ENCODE peak calls at places on chromosomes 13 and 19, in six cellular contexts. Y is kidney, J is neuronal stem cell, K is heart right ventricle, G is AG09309, S is cardiac fibroblast. I is an unnamed sample.

GRCh38 chr13:113028336-113029060 is 59.5 kb downstream of the MCF2L start:
- DNase-seq in S (no peak), Y (no peak), K (peak), G (no peak), J (no peak), I (no peak)

GRCh38 chr19:3407556-3408516 is 41.5 kb downstream of the NFIC start:
- DNase-seq in J (no peak), S (peak), G (no peak), Y (no peak), K (peak), I (no peak)

GRCh38 chr19:3694361-3695123 is 5.7 kb downstream of the PIP5K1C start:
- DNase-seq in Y (no peak), K (no peak), G (no peak), J (no peak), S (no peak), I (no peak)

GRCh38 chr13:113836917-113837553 is 26.8 kb downstream of the GAS6 start:
- DNase-seq in G (peak), J (no peak), S (peak), Y (peak), K (peak), I (peak)

GRCh38 chr19:28170066-28170465 is 1042.9 kb downstream of the UQCRFS1 start:
- DNase-seq in G (no peak), J (no peak), Y (no peak), K (no peak), S (no peak), I (no peak)

GRCh38 chr19:29393915-29394460 is 131.8 kb upstream of the VSTM2B start:
- DNase-seq in Y (no peak), S (no peak), G (no peak), J (no peak), K (no peak), I (no peak)

GRCh38 chr13:40352385-40352778 is 314.1 kb downstream of the FOXO1 start:
- DNase-seq in S (peak), G (no peak), Y (no peak), J (no peak), K (peak), I (peak)

GRCh38 chr13:75226092-75226491 is 255.9 kb downstream of the TBC1D4 start:
- DNase-seq in S (no peak), Y (peak), G (no peak), K (no peak), J (no peak), I (no peak)

GRCh38 chr19:4140237-4140711 is 13.2 kb upstream of the CREB3L3 start:
- DNase-seq in S (peak), K (no peak), G (no peak), J (peak), Y (no peak), I (no peak)

GRCh38 chr19:1624458-1624857 is 19.2 kb upstream of the UQCR11 start:
- DNase-seq in S (peak), K (peak), G (no peak), Y (no peak), J (peak), I (peak)

GRCh38 chr13:40315416-40316064 is 350.9 kb downstream of the FOXO1 start:
- DNase-seq in S (peak), G (no peak), Y (peak), J (no peak), K (no peak), I (no peak)

GRCh38 chr13:51782026-51782710 is 21.8 kb downstream of the DHRS12 start:
- DNase-seq in S (no peak), K (no peak), J (no peak), Y (no peak), G (no peak), I (no peak)

GRCh38 chr13:64758520-64758919 is 2471.6 kb downstream of the PCDH9 start:
- DNase-seq in S (peak), J (no peak), Y (no peak), G (no peak), K (no peak), I (no peak)

GRCh38 chr13:77372275-77372674 is 45.4 kb upstream of the MYCBP2 start:
- DNase-seq in S (no peak), Y (no peak), K (no peak), J (no peak), G (no peak), I (peak)

GRCh38 chr13:77565635-77566034 is 30.1 kb downstream of the SCEL start:
- DNase-seq in Y (no peak), K (no peak), J (peak), G (no peak), S (peak), I (no peak)

GRCh38 chr19:40420766-40421467 is 4.9 kb downstream of the SERTAD1 start:
- DNase-seq in Y (peak), J (peak), K (peak), G (peak), S (peak), I (no peak)

GRCh38 chr19:1513492-1514294 is 874 bp upstream of the ADAMTSL5 start:
- DNase-seq in J (no peak), S (peak), G (no peak), Y (no peak), K (peak), I (no peak)

GRCh38 chr13:114339779-114340534 is 25.7 kb downstream of the CHAMP1 start:
- DNase-seq in Y (no peak), G (no peak), K (no peak), S (peak), J (no peak), I (no peak)

GRCh38 chr19:38425810-38426466 is at the start of gene RASGRP4:
- DNase-seq in K (peak), S (no peak), G (no peak), J (no peak), Y (peak), I (no peak)

GRCh38 chr13:72221276-72221962 is 354.4 kb upstream of the DACH1 start:
- DNase-seq in J (no peak), G (no peak), S (peak), Y (peak), K (no peak), I (no peak)

GRCh38 chr13:87851395-87851794 is 180.2 kb downstream of the SLITRK5 start:
- DNase-seq in G (no peak), S (no peak), K (no peak), Y (no peak), J (no peak), I (no peak)

GRCh38 chr13:23790591-23791170 is 98.5 kb downstream of the MIPEP start:
- DNase-seq in S (peak), J (no peak), Y (no peak), G (peak), K (no peak), I (peak)

GRCh38 chr19:53463263-53463662 is 4.3 kb upstream of the ZNF813 start:
- DNase-seq in S (no peak), G (no peak), K (peak), J (peak), Y (peak), I (peak)

GRCh38 chr19:46660008-46660517 is 919 bp downstream of the DACT3 start:
- DNase-seq in K (no peak), S (peak), G (no peak), Y (peak), J (peak), I (no peak)

GRCh38 chr13:83077499-83077898 is 804.8 kb downstream of the SLITRK1 start:
- DNase-seq in K (no peak), J (no peak), G (no peak), Y (no peak), S (no peak), I (no peak)

GRCh38 chr19:10921199-10921879 is 7.1 kb downstream of the YIPF2 start:
- DNase-seq in Y (peak), S (no peak), K (no peak), J (no peak), G (no peak), I (no peak)

GRCh38 chr19:34254552-34255432 is at the start of gene GARRE1:
- DNase-seq in J (peak), K (peak), Y (peak), S (peak), G (no peak), I (no peak)

GRCh38 chr19:33325920-33326319 is 23.6 kb upstream of the CEBPA start:
- DNase-seq in J (no peak), Y (no peak), S (peak), G (no peak), K (no peak), I (no peak)

GRCh38 chr13:41960195-41960699 is 662 bp downstream of the VWA8 start:
- DNase-seq in J (no peak), Y (no peak), K (no peak), G (no peak), S (peak), I (no peak)

DNA sequence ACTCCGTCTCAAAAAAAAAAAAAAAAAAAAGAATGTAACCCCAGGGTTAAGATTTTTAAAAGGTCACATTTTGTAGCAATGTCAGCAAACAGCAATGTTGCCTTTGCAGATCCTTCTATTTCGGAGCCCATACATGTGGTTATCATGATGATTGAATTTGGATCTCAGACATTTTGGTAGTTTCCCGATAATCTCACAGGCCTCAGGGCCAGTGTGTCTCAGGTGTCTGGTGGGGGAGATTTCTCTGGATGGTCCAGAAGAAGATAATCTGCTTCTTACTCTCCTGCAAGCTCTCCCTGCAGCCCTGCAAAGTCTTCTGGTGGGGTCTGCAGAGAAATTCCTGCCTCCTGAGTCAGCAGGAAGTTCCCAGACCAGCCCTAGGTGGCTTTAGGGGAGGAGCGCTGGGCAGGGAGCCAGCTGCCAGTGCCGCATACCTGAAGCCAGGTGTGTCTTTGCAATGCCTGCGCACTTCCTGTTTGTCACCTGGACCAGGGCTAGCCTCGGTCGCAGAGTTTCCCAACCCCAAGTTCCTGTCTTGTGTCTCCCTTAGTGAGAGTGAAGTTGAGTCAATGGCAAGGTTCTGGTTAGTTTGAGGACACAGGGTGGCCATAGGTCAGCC is 1.4 kb downstream of the SH2D3A start:
- DNase-seq in S (no peak), Y (peak), G (no peak), K (no peak), J (no peak), I (no peak)
- H3K4me3 ChIP-seq in S (no peak), Y (peak), G (no peak), K (no peak), J (no peak), I (no peak)

DNA sequence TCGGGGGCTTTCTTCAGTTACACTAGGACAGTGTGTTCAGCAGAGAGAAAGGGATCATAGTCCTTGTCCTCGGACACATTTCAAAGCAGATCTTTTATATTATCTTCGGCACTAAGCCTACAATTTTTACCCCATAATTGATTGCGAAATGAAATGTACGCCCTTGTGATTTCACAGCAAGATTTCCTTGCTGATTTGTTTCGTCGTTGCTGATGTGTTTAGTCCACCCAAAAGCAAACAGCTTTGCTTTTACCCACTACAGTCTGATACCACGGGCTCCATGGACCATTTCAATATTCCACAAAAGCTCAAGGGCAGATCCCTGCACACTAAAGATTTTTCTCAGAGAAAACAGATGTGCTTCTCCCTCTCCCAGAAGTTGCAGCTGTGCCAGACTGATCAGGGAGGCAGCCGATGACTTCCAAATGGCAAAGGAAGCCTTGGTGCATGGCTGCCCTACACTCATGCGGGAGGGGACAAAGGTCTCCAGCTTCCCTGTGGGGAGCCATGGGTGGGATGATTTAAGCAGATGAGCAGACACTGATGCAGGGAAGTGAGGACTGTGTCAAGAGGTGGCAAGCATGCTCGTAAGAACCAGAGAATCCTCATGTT is 81.2 kb downstream of the STK24 start:
- DNase-seq in G (no peak), S (no peak), Y (no peak), J (no peak), K (no peak), I (no peak)
- H3K4me3 ChIP-seq in G (no peak), S (no peak), Y (no peak), J (no peak), K (no peak), I (no peak)

GRCh38 chr13:27969073-27969865 is at the start of gene CDX2:
- DNase-seq in K (no peak), G (no peak), S (no peak), J (no peak), Y (no peak), I (no peak)
- H3K4me3 ChIP-seq in K (no peak), G (no peak), S (no peak), J (peak), Y (no peak), I (no peak)

DNA sequence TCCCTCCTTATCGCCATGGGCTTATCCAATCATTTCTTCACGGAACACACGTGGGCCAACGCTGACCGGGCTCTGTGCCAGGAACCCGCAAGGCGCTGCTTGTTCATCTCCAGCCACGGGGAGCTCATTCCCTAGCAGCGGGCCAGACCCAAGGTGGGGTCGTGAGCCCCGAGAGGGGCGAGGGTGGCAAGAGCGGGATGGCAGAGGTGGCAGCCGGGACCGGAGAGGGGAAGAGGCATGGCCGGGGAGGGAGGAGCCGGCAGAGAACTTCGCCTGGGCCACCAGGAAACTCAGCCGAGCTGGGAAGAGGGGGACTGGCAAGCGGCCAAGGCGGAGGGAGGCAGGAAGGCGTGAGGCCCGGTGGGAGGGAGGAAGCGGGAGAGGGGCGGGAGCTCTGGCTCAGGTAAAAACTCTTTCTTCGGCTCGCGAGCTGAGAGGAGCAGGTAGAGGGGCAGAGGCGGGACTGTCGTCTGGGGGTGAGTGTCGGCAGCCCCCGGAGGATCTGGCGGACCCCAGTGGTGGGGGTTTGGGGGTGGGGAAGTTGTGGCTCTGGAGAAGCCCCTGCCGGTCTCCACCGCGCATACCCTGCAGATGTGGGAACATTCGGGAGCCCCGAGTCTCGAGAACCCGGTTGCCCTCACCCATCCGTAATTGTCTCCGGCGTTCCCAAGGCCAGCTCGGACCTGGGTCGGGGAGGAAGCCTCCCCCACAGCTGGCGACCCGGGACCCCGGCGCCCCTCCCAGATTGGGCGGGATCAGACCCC is at the start of gene B3GNT3:
- DNase-seq in S (peak), G (no peak), K (peak), Y (peak), J (no peak), I (no peak)
- H3K4me3 ChIP-seq in S (peak), G (no peak), K (no peak), Y (no peak), J (peak), I (no peak)

DNA sequence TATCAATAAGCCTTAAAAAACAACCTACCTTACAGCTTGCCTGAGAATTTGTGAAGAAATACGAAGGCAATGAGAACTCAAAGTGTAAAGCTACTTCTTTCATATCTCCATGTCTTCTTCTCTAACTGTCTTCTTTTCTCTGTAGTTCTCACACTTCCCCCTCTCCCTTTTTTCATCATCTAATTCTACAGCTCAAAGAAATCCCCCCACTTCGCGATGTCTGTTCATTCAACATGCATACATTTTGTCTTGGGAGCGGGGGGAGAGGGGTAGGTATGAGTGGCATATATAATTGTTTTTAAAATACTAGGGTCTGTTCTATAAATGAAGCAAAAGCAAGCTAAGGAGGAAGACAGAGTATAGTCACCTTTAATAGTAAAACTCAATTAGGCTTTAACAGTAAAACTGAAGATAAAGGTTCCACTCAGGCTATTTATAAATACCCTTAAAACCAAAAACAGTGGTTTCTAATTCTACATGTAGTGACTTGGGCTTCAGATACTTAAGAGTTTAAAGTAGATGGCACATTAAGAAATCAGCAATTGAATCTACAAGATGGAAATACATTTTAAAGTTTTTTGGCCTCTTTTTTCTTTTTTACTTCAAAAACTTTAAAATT is 106.9 kb downstream of the KLF12 start:
- DNase-seq in S (no peak), K (no peak), G (no peak), Y (no peak), J (no peak), I (no peak)
- H3K4me3 ChIP-seq in S (no peak), K (no peak), G (no peak), Y (no peak), J (no peak), I (no peak)

GRCh38 chr19:41624515-41624914 is 2.4 kb downstream of the CEACAM4 start:
- DNase-seq in J (no peak), S (no peak), Y (no peak), G (no peak), K (no peak), I (no peak)
- H3K4me3 ChIP-seq in J (no peak), S (no peak), Y (no peak), G (no peak), K (no peak), I (no peak)

GRCh38 chr13:31031482-31031881 is 99.0 kb downstream of the TEX26 start:
- DNase-seq in Y (no peak), J (no peak), G (no peak), K (no peak), S (no peak), I (no peak)
- H3K4me3 ChIP-seq in Y (no peak), J (no peak), G (no peak), K (no peak), S (no peak), I (no peak)

GRCh38 chr13:99227909-99228688 is 27.4 kb downstream of the UBAC2 start:
- DNase-seq in K (no peak), J (no peak), G (no peak), S (no peak), Y (no peak), I (no peak)
- H3K4me3 ChIP-seq in K (no peak), J (no peak), G (no peak), S (no peak), Y (no peak), I (no peak)

I was measured in skeletal muscle cell.